ENCODE peak calls at places on chromosomes 5 and 9, in four cellular contexts. M is mesothelial cell of epicardium, F is PC-9, B is body of pancreas. C is an unnamed sample.
A peak's percentile ranks its signal among the peaks of the same experiment; 100 is the strongest.

GRCh38 chr9:127557998-127558546 is 54.0 kb upstream of the STXBP1 start:
- DNase-seq in B (no peak), F (no peak), M (no peak), C (no peak)

GRCh38 chr5:176474476-176474875 is 26.3 kb downstream of the FAF2 start:
- DNase-seq in M (no peak), B (no peak), F (no peak), C (no peak)

GRCh38 chr9:92964981-92965758 is 17.8 kb downstream of the FGD3 start:
- DNase-seq in B (peak; percentile 39), F (no peak), M (no peak), C (no peak)

GRCh38 chr5:95864944-95865504 is 42.5 kb upstream of the GLRX start:
- DNase-seq in B (no peak), M (no peak), F (no peak), C (peak; percentile 40)

GRCh38 chr5:176609724-176610429 is at the start of gene GPRIN1:
- DNase-seq in B (peak; percentile 28), F (peak; percentile 73), M (peak; percentile 65), C (peak; percentile 90)

GRCh38 chr5:343461-344401 is 22.2 kb downstream of the AHRR start:
- DNase-seq in B (peak; percentile 55), M (no peak), F (peak; percentile 69), C (peak; percentile 54)

GRCh38 chr5:162324356-162324755 is 256.8 kb downstream of the GABRG2 start:
- DNase-seq in F (no peak), B (no peak), M (no peak), C (no peak)

GRCh38 chr9:112671256-112671655 is 46.7 kb downstream of the INIP start:
- DNase-seq in M (no peak), F (no peak), B (no peak), C (no peak)

GRCh38 chr9:15416880-15417279 is 5.8 kb upstream of the SNAPC3 start:
- DNase-seq in F (peak; percentile 38), M (no peak), B (peak; percentile 67), C (peak; percentile 59)

GRCh38 chr5:80668016-80668969 is 13.5 kb upstream of the DHFR start:
- DNase-seq in F (no peak), B (no peak), M (no peak), C (peak; percentile 2)

GRCh38 chr9:34623386-34624235 is 3.3 kb upstream of the DCTN3 start:
- DNase-seq in B (no peak), M (no peak), F (no peak), C (no peak)

GRCh38 chr5:139392678-139393496 is 2.0 kb downstream of the PROB1 start:
- DNase-seq in M (no peak), B (peak; percentile 46), F (peak; percentile 52), C (peak; percentile 93)

GRCh38 chr5:139395844-139396640 is 1.1 kb upstream of the PROB1 start:
- DNase-seq in F (no peak), B (no peak), M (no peak), C (no peak)

GRCh38 chr5:139393497-139394122 is 1.3 kb downstream of the PROB1 start:
- DNase-seq in F (no peak), B (no peak), M (no peak), C (no peak)

GRCh38 chr5:139394654-139395566 is at the start of gene PROB1:
- DNase-seq in M (no peak), B (no peak), F (no peak), C (no peak)

DNA sequence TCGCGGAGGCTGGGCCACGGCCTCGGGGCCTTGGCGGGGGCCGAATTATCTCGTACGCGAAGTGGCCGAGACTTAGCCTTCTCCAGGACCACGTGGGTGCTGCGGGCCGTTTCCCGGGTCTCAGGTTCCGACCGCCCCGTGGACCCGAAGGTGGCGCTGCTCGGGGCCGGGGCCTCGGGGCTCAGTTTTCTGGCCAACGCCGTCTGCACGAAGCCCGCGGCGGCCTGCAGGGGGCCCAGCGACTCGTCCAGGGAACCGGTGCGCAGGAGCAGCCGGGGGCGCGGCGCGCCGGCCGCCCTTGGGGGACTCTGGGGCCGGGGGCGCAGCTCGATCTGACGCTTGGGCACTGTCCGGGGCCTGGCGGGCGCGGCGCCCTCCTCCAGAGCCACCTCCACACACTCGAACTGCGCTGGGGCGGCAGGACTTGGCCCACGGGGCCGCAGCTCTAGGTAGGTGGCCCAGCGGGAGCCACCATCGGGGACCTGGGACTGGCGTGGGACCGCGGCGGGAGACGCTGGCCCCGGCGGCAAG is 716 bp downstream of the PROB1 start:
- DNase-seq in F (no peak), B (no peak), M (no peak), C (no peak)
- TF ChIP-seq CTCF in F (no peak), B (no peak), M (peak; percentile 57), C (no peak)

DNA sequence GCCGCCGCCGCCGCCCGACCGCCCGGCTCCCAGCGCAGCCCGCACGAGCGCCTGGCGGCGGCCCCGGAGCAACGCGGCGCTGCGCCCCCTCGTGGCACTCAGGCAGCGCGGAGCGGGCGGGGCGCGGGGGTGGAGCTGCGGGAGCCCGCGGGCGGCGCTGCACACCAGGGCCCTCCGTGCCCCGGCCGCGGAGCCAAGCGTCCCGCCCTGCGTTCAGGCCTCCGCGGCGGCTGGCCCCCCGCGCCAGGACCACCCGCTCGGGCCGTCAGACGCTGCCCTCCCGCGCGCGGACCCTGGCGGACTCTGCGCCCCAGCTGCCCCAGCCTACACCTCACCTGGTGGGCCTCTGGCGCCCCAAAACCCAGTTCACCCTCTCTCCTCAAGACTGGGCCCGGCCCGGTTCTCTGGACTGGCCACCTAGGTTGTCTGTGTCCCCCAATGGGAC is at the start of gene RASGEF1C:
- DNase-seq in B (peak; percentile 64), M (peak; percentile 67), F (peak; percentile 72), C (peak; percentile 86)
- TF ChIP-seq CTCF in B (peak; percentile 94), M (no peak), F (peak; percentile 36), C (peak; percentile 40)

GRCh38 chr9:136088481-136088938 is 6.6 kb downstream of the NACC2 start:
- DNase-seq in F (no peak), M (no peak), B (no peak), C (no peak)

GRCh38 chr9:136090768-136091581 is 4.1 kb downstream of the NACC2 start:
- DNase-seq in M (no peak), F (no peak), B (no peak), C (no peak)

GRCh38 chr9:136090060-136090735 is 4.9 kb downstream of the NACC2 start:
- DNase-seq in B (no peak), M (no peak), F (no peak), C (no peak)

GRCh38 chr9:136088939-136089696 is 6.0 kb downstream of the NACC2 start:
- DNase-seq in M (no peak), F (no peak), B (no peak), C (no peak)

GRCh38 chr9:136089697-136090045 is 5.4 kb downstream of the NACC2 start:
- DNase-seq in F (no peak), M (no peak), B (no peak), C (no peak)
- TF ChIP-seq CTCF in F (peak; percentile 68), M (peak; percentile 34), B (peak; percentile 34), C (peak; percentile 17)

GRCh38 chr9:109192732-109193361 is 25.8 kb upstream of the FRRS1L start:
- DNase-seq in F (peak; percentile 38), B (peak; percentile 72), M (no peak), C (peak; percentile 28)
- TF ChIP-seq CTCF in F (peak; percentile 65), B (peak; percentile 80), M (no peak), C (peak; percentile 34)

DNA sequence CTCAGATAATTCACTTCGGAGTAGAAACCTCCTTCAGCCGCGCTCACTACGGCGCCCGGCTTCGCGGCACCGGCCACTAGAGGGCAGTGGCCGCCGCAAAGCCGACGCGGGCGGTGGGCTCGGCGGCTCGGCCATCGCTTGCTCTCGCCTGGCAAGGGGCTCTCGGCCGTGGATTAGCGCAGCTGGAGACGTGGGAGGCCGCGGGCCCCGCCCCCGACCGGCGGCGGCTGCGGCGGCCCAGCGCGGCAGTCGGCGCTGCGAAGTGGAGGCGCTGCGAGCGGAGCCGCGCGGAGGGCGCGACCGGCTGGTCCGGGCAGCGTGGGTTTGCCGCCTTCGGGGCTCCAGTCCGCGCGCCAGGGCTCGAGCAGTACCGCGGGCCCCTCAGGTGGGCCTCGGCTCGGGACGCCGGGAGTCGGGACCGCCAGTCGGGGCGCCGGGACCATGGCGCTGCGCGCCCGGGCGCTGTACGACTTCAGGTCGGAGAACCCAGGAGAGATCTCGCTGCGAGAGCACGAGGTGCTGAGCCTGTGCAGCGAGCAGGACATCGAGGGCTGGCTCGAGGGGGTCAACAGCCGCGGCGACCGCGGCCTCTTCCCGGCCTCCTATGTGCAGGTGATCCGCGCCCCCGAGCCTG is at the start of gene SNX18:
- DNase-seq in M (peak; percentile 88), F (peak; percentile 88), B (peak; percentile 96), C (peak; percentile 93)
- TF ChIP-seq CTCF in M (peak; percentile 94), F (peak; percentile 90), B (peak; percentile 100), C (peak; percentile 89)

DNA sequence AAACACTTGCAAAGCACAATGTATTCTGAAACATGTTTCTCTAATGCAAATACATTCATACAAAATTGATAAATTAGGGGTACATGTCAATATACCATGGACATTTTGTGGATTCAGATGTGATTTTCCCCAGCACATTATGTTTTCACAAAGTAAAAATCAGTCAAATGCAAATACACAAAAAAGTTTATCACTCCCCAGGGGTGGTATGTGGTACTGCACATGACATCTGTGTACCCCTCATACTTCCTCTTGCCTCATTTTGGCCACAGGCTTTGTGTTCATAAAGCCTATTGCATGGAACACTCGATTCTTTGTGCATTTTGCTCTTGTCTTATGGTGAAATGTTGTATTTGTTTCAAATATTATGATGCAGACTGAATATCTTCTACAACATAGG is 116.8 kb upstream of the PDE4D start:
- DNase-seq in B (no peak), F (no peak), M (no peak), C (no peak)
- TF ChIP-seq CTCF in B (no peak), F (no peak), M (peak; percentile 75), C (no peak)

DNA sequence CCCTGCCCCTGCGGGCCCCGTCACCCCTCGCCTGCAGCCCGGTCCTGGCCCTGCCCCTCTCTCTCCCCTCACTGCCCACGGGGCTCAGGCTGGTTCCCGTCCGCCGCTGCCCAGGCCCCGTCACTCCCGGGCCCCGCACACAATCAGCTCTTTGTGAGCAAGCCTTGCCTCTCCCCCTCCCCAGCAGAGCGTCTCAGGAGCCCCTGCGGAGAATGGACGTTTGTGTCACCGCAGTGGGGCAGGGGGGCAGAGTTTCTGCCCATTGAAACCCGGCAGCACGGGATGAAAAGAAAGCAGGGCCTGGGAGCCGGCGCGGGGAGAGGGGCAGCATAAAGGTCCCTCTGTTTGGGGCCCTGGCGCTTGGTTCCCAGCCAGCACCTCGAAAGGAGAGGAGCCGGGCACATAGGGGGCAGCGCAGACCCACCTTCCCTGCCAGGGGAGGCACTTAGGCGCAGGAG is 13.5 kb upstream of the NUP214 start:
- DNase-seq in F (no peak), B (no peak), M (no peak), C (no peak)
- TF ChIP-seq CTCF in F (no peak), B (no peak), M (no peak), C (no peak)

GRCh38 chr5:150077996-150078801 is 8.2 kb downstream of the CSF1R start:
- DNase-seq in M (no peak), F (no peak), B (no peak), C (no peak)

GRCh38 chr5:150077060-150077459 is 9.3 kb downstream of the CSF1R start:
- DNase-seq in F (no peak), B (no peak), M (no peak), C (no peak)

GRCh38 chr5:150075233-150075632 is 11.1 kb downstream of the CSF1R start:
- DNase-seq in F (no peak), M (no peak), B (no peak), C (no peak)

GRCh38 chr5:150073677-150074076 is 12.7 kb downstream of the CSF1R start:
- DNase-seq in B (no peak), F (no peak), M (no peak), C (no peak)

GRCh38 chr5:150075806-150076205 is 10.5 kb downstream of the CSF1R start:
- DNase-seq in F (no peak), B (no peak), M (no peak), C (no peak)
- TF ChIP-seq CTCF in F (no peak), B (no peak), M (no peak), C (no peak)